ENCODE peak calls at places on chromosomes 16 and 17, in five cellular contexts. W is activated T-cell treated with anti-CD3 and anti-CD28 coated beads for 4 hours; Q is activated naive CD8-positive, alpha-beta T cell treated with anti-CD3 and anti-CD28 coated beads, Interleukin-2, amount 50 U/mL, for 24 hours; K is T-helper 9 cell; T is T-helper 17 cell. O is an unnamed sample.
A peak's percentile ranks its signal among the peaks of the same experiment; 100 is the strongest.

GRCh38 chr17:11293480-11293879 is 52.5 kb downstream of the SHISA6 start:
- DNase-seq in W (no peak), Q (no peak), K (no peak), T (no peak), O (no peak)

GRCh38 chr17:29389994-29390855 is at the start of gene TAOK1:
- DNase-seq in W (peak; percentile 97), Q (peak; percentile 98), K (peak; percentile 98), T (peak; percentile 96), O (peak; percentile 93)

GRCh38 chr16:1466968-1467521 is 7.8 kb downstream of the CLCN7 start:
- DNase-seq in W (no peak), Q (no peak), K (no peak), T (no peak), O (no peak)

GRCh38 chr16:85518398-85519049 is 94.6 kb upstream of the GSE1 start:
- DNase-seq in W (no peak), Q (no peak), K (no peak), T (no peak), O (no peak)

GRCh38 chr16:10880609-10881452 is 3.8 kb downstream of the CIITA start:
- DNase-seq in W (no peak), Q (no peak), K (no peak), T (no peak), O (no peak)

GRCh38 chr17:44322236-44322895 is 2.3 kb downstream of the SLC25A39 start:
- DNase-seq in W (no peak), Q (no peak), K (no peak), T (no peak), O (no peak)

GRCh38 chr17:21368545-21369246 is 7.5 kb upstream of the KCNJ12 start:
- DNase-seq in W (no peak), Q (no peak), K (no peak), T (no peak), O (no peak)

GRCh38 chr17:13888043-13888442 is 181.3 kb upstream of the COX10 start:
- DNase-seq in W (no peak), Q (no peak), K (no peak), T (no peak), O (no peak)

GRCh38 chr17:76000016-76000754 is 470 bp upstream of the CDK3 start:
- DNase-seq in W (peak; percentile 52), Q (peak; percentile 78), K (peak; percentile 61), T (peak; percentile 63), O (peak; percentile 31)

GRCh38 chr16:4323071-4323844 is 7.4 kb downstream of the GLIS2 start:
- DNase-seq in W (no peak), Q (no peak), K (no peak), T (no peak), O (no peak)

GRCh38 chr17:68294196-68294555 is 2.9 kb downstream of the ARSG start:
- DNase-seq in W (no peak), Q (no peak), K (no peak), T (no peak), O (no peak)

GRCh38 chr16:85149776-85150175 is 37.5 kb upstream of the CIBAR2 start:
- DNase-seq in W (no peak), Q (no peak), K (no peak), T (no peak), O (no peak)

GRCh38 chr16:85936761-85937343 is 37.9 kb downstream of the IRF8 start:
- DNase-seq in W (peak; percentile 30), Q (peak; percentile 52), K (no peak), T (no peak), O (no peak)

GRCh38 chr17:43827596-43827995 is 5.3 kb downstream of the MPP3 start:
- DNase-seq in W (no peak), Q (no peak), K (no peak), T (no peak), O (no peak)

GRCh38 chr17:79852748-79853147 is 13.5 kb upstream of the CBX4 start:
- DNase-seq in W (no peak), Q (no peak), K (no peak), T (no peak), O (no peak)

GRCh38 chr16:85650864-85651811 is 37.6 kb downstream of the GINS2 start:
- DNase-seq in W (no peak), Q (no peak), K (no peak), T (peak; percentile 18), O (no peak)

GRCh38 chr17:68085751-68086445 is 50.4 kb downstream of the KPNA2 start:
- DNase-seq in W (no peak), Q (no peak), K (no peak), T (no peak), O (no peak)

GRCh38 chr16:9808210-9808609 is 374.0 kb downstream of the GRIN2A start:
- DNase-seq in W (no peak), Q (no peak), K (no peak), T (no peak), O (no peak)

GRCh38 chr16:77540656-77541055 is 105.8 kb upstream of the ADAMTS18 start:
- DNase-seq in W (no peak), Q (no peak), K (no peak), T (no peak), O (no peak)

GRCh38 chr16:56192971-56193936 is 2.0 kb downstream of the GNAO1 start:
- DNase-seq in W (no peak), Q (no peak), K (no peak), T (no peak), O (no peak)

GRCh38 chr17:43309505-43310329 is 75.9 kb upstream of the RNU2-1 start:
- DNase-seq in W (no peak), Q (peak; percentile 1), K (no peak), T (no peak), O (no peak)

GRCh38 chr17:50266384-50267073 is 7.7 kb upstream of the TMEM92 start:
- DNase-seq in W (no peak), Q (no peak), K (no peak), T (no peak), O (no peak)

GRCh38 chr17:11736613-11737289 is 138.5 kb downstream of the DNAH9 start:
- DNase-seq in W (no peak), Q (no peak), K (no peak), T (no peak), O (no peak)

GRCh38 chr17:68693896-68694295 is 92.7 kb upstream of the FAM20A start:
- DNase-seq in W (no peak), Q (no peak), K (no peak), T (no peak), O (no peak)

GRCh38 chr17:66203274-66204015 is 11.5 kb upstream of the CEP112 start:
- DNase-seq in W (no peak), Q (no peak), K (no peak), T (no peak), O (no peak)

GRCh38 chr17:16931318-16932060 is 40.4 kb downstream of the TNFRSF13B start:
- DNase-seq in W (no peak), Q (no peak), K (no peak), T (no peak), O (no peak)

GRCh38 chr17:46140645-46141197 is 52.5 kb downstream of the KANSL1 start:
- DNase-seq in W (no peak), Q (no peak), K (no peak), T (no peak), O (no peak)

GRCh38 chr17:64019486-64020067 is 856 bp downstream of the ICAM2 start:
- DNase-seq in W (no peak), Q (no peak), K (no peak), T (no peak), O (no peak)

GRCh38 chr17:40371261-40371929 is 6.9 kb upstream of the GJD3 start:
- DNase-seq in W (no peak), Q (no peak), K (no peak), T (no peak), O (no peak)

GRCh38 chr17:60671482-60671881 is 6.2 kb upstream of the BCAS3 start:
- DNase-seq in W (no peak), Q (no peak), K (no peak), T (no peak), O (no peak)

GRCh38 chr17:50014471-50015088 is 19.6 kb upstream of the DLX3 start:
- DNase-seq in W (no peak), Q (no peak), K (no peak), T (no peak), O (no peak)

GRCh38 chr17:35161281-35161761 is 13.7 kb downstream of the UNC45B start:
- DNase-seq in W (no peak), Q (no peak), K (no peak), T (no peak), O (no peak)

GRCh38 chr16:50279142-50279865 is 13.0 kb downstream of the ADCY7 start:
- DNase-seq in W (no peak), Q (no peak), K (no peak), T (no peak), O (no peak)

GRCh38 chr16:53713403-53714013 is 9.6 kb downstream of the FTO start:
- DNase-seq in W (no peak), Q (no peak), K (no peak), T (no peak), O (no peak)

GRCh38 chr17:66522591-66523272 is 220.3 kb downstream of the PRKCA start:
- DNase-seq in W (no peak), Q (no peak), K (no peak), T (no peak), O (no peak)

GRCh38 chr16:78002915-78003538 is 19.3 kb upstream of the CLEC3A start:
- DNase-seq in W (peak; percentile 44), Q (peak; percentile 78), K (peak; percentile 31), T (peak; percentile 39), O (peak; percentile 25)

GRCh38 chr17:352421-353212 is at the start of gene RPH3AL:
- DNase-seq in W (no peak), Q (no peak), K (no peak), T (no peak), O (no peak)

GRCh38 chr16:80931985-80932720 is 74.5 kb downstream of the CMC2 start:
- DNase-seq in W (no peak), Q (peak; percentile 29), K (no peak), T (no peak), O (no peak)

GRCh38 chr17:8053600-8053999 is 14.7 kb downstream of the ALOX15B start:
- DNase-seq in W (no peak), Q (no peak), K (no peak), T (no peak), O (no peak)